ENCODE peak calls at places on chromosomes 5 and 9, in seven cellular contexts. K is NCI-H2081, O is HL-60, Y is M059J, G is HFFc6, Z is substantia nigra, P is HS-5. V is an unnamed sample.

GRCh38 chr5:3110371-3110770 is 358.9 kb upstream of the IRX2 start:
- DNase-seq in K (no peak), O (no peak), Y (no peak), G (no peak), Z (no peak), P (no peak), V (no peak)

GRCh38 chr9:83431470-83432060 is 106.6 kb downstream of the FRMD3 start:
- DNase-seq in K (no peak), O (no peak), Y (peak), G (peak), Z (no peak), P (no peak), V (no peak)

GRCh38 chr5:53425598-53426516 is 54.6 kb upstream of the FST start:
- DNase-seq in K (peak), O (peak), Y (peak), G (no peak), Z (no peak), P (no peak), V (no peak)

GRCh38 chr9:19232117-19232829 is 1.8 kb downstream of the DENND4C start:
- DNase-seq in K (peak), O (no peak), Y (peak), G (no peak), Z (no peak), P (no peak), V (peak)

GRCh38 chr5:78731884-78732283 is 83.3 kb upstream of the LHFPL2 start:
- DNase-seq in K (no peak), O (no peak), Y (peak), G (peak), Z (no peak), P (no peak), V (no peak)

GRCh38 chr5:131209506-131210191 is 38.9 kb downstream of the LYRM7 start:
- DNase-seq in K (no peak), O (peak), Y (no peak), G (no peak), Z (no peak), P (no peak), V (no peak)

GRCh38 chr5:135030123-135030517 is 3.9 kb downstream of the PITX1 start:
- DNase-seq in K (no peak), O (no peak), Y (no peak), G (no peak), Z (no peak), P (no peak), V (no peak)

GRCh38 chr9:115146581-115147021 is 28.6 kb upstream of the TNC start:
- DNase-seq in K (no peak), O (no peak), Y (peak), G (peak), Z (no peak), P (peak), V (no peak)

V was measured in NCI-H526 treated with DMSO at 0.1 percent for 48 hours.